ENCODE peak calls at places on chromosome 7, in ten cellular contexts. O is astrocyte of the cerebellum; Q is Daoy; T is MCF 10A; D is NK-92 treated with Interleukin-12 subunit alpha and Interleukin-12 subunit beta, amount 100 ng/mL, for 24 hours; B is transverse colon; J is sigmoid colon; V is neural crest cell; Y is erythroblast; G is NCI-H2029. R is an unnamed sample.

GRCh38 chr7:99614495-99614894 is 2.3 kb upstream of the ZSCAN25 start:
- DNase-seq in T (no peak), G (no peak), V (no peak), B (no peak), Y (no peak), Q (no peak), D (no peak), O (no peak), J (no peak), R (no peak)

GRCh38 chr7:108351715-108352114 is 104.5 kb downstream of the NRCAM start:
- DNase-seq in J (no peak), Q (no peak), D (no peak), G (peak), Y (no peak), T (peak), V (no peak), B (no peak), O (no peak), R (no peak)

GRCh38 chr7:45140827-45141226 is 16.8 kb upstream of the RAMP3 start:
- DNase-seq in D (no peak), T (no peak), V (no peak), J (no peak), O (no peak), Q (no peak), G (no peak), B (no peak), Y (no peak), R (no peak)

GRCh38 chr7:64651203-64651602 is 14.7 kb upstream of the ZNF107 start:
- DNase-seq in V (no peak), B (no peak), J (no peak), D (no peak), Q (no peak), T (no peak), O (no peak), G (no peak), Y (no peak), R (no peak)

GRCh38 chr7:101299511-101300464 is 21.8 kb downstream of the IFT22 start:
- DNase-seq in D (no peak), V (peak), B (no peak), O (no peak), Q (no peak), Y (no peak), J (no peak), G (no peak), T (no peak), R (peak)

GRCh38 chr7:28292826-28293528 is 112.4 kb upstream of the JAZF1 start:
- DNase-seq in J (no peak), Q (no peak), T (no peak), B (no peak), Y (no peak), G (no peak), O (no peak), V (no peak), D (no peak), R (no peak)

GRCh38 chr7:151126500-151127137 is 40.3 kb downstream of the AGAP3 start:
- DNase-seq in Y (no peak), Q (no peak), B (peak), G (no peak), V (no peak), T (no peak), O (no peak), D (no peak), J (no peak), R (no peak)

GRCh38 chr7:158782638-158783490 is 46.4 kb downstream of the ESYT2 start:
- DNase-seq in J (peak), O (peak), G (peak), T (peak), D (no peak), V (no peak), B (peak), Y (peak), Q (peak), R (peak)

GRCh38 chr7:24337180-24337579 is 53.2 kb downstream of the NPY start:
- DNase-seq in D (no peak), O (no peak), Y (no peak), T (no peak), Q (no peak), B (no peak), J (no peak), V (peak), G (no peak), R (no peak)

GRCh38 chr7:144641389-144642044 is 194.3 kb downstream of the TPK1 start:
- DNase-seq in G (no peak), B (no peak), V (no peak), Y (no peak), D (no peak), O (no peak), J (no peak), Q (no peak), T (no peak), R (no peak)

GRCh38 chr7:121572615-121573014 is 176.5 kb upstream of the FAM3C start:
- DNase-seq in B (no peak), G (no peak), Q (peak), J (no peak), O (no peak), T (no peak), D (no peak), Y (no peak), V (no peak), R (no peak)

GRCh38 chr7:20906791-20907190 is 120.1 kb upstream of the SP8 start:
- DNase-seq in G (no peak), O (no peak), B (no peak), V (no peak), J (no peak), D (no peak), Y (no peak), T (no peak), Q (no peak), R (no peak)

GRCh38 chr7:44667190-44667589 is 60.8 kb downstream of the OGDH start:
- DNase-seq in T (no peak), G (no peak), Y (no peak), V (no peak), J (no peak), D (no peak), O (no peak), Q (no peak), B (no peak), R (no peak)

GRCh38 chr7:1669954-1670893 is at the start of gene ELFN1:
- DNase-seq in V (peak), B (no peak), T (no peak), D (no peak), J (peak), G (no peak), Q (peak), Y (no peak), O (no peak), R (peak)

GRCh38 chr7:135510603-135511183 is 791 bp upstream of the CNOT4 start:
- DNase-seq in G (no peak), J (no peak), T (peak), Q (peak), D (no peak), O (no peak), B (no peak), Y (peak), V (peak), R (peak)

GRCh38 chr7:7276151-7276550 is 93.8 kb downstream of the C1GALT1 start:
- DNase-seq in O (no peak), D (no peak), T (no peak), Q (no peak), Y (no peak), B (no peak), J (no peak), V (no peak), G (no peak), R (no peak)

GRCh38 chr7:27316311-27316710 is 73.7 kb downstream of the EVX1 start:
- DNase-seq in T (peak), B (no peak), D (no peak), V (no peak), O (no peak), J (no peak), Y (no peak), G (no peak), Q (no peak), R (no peak)

GRCh38 chr7:107850221-107850620 is 40.8 kb upstream of the DLD start:
- DNase-seq in O (no peak), T (no peak), B (no peak), V (no peak), Q (no peak), J (no peak), Y (peak), G (no peak), D (no peak), R (no peak)

GRCh38 chr7:24971333-24972165 is 8.4 kb downstream of the OSBPL3 start:
- DNase-seq in G (no peak), O (peak), T (peak), J (no peak), Q (peak), D (no peak), B (no peak), Y (peak), V (no peak), R (peak)

GRCh38 chr7:14375998-14376397 is 386.5 kb upstream of the ETV1 start:
- DNase-seq in Q (no peak), Y (no peak), O (no peak), T (no peak), V (no peak), B (no peak), G (no peak), D (no peak), J (no peak), R (no peak)

GRCh38 chr7:126727930-126728331 is 524.8 kb downstream of the GRM8 start:
- DNase-seq in Q (peak), O (no peak), J (no peak), V (no peak), T (peak), D (peak), Y (no peak), B (no peak), G (no peak), R (no peak)

GRCh38 chr7:155884225-155885161 is 72.2 kb upstream of the SHH start:
- DNase-seq in G (no peak), O (no peak), V (no peak), Y (no peak), B (no peak), J (peak), D (no peak), T (no peak), Q (no peak), R (no peak)

GRCh38 chr7:36638140-36638539 is 86.2 kb downstream of the AOAH start:
- DNase-seq in J (no peak), G (no peak), D (no peak), B (no peak), T (no peak), Y (no peak), O (no peak), Q (no peak), V (no peak), R (no peak)

R was measured in hepatocyte.